ENCODE peak calls at places on chromosomes 2 and 18, in seven cellular contexts. R, Y, G, N, J, D and W are unnamed samples.

GRCh38 chr18:49527631-49528327 is 34.1 kb upstream of the LIPG start:
- DNase-seq in R (no peak), Y (no peak), G (no peak), N (no peak), J (no peak), D (no peak), W (no peak)

GRCh38 chr2:140836826-140837225 is 1294.0 kb downstream of the LRP1B start:
- DNase-seq in R (no peak), Y (no peak), G (no peak), N (no peak), J (no peak), D (no peak), W (no peak)

GRCh38 chr2:45651415-45652089 is at the start of gene PRKCE:
- DNase-seq in R (no peak), Y (peak), G (peak), N (peak), J (peak), D (peak), W (peak)

GRCh38 chr2:237209046-237209375 is 123.3 kb downstream of the COPS8 start:
- DNase-seq in R (no peak), Y (no peak), G (no peak), N (no peak), J (no peak), D (no peak), W (no peak)

GRCh38 chr2:118697771-118698170 is 149.7 kb downstream of the EN1 start:
- DNase-seq in R (no peak), Y (no peak), G (no peak), N (no peak), J (no peak), D (no peak), W (no peak)

GRCh38 chr18:50559750-50560680 is at the start of gene MAPK4:
- DNase-seq in R (peak), Y (peak), G (no peak), N (peak), J (peak), D (no peak), W (peak)

GRCh38 chr2:101375653-101376052 is 11.7 kb downstream of the CREG2 start:
- DNase-seq in R (no peak), Y (no peak), G (no peak), N (no peak), J (no peak), D (no peak), W (no peak)

GRCh38 chr18:71485578-71485977 is 1058.6 kb downstream of the CBLN2 start:
- DNase-seq in R (no peak), Y (no peak), G (no peak), N (no peak), J (no peak), D (no peak), W (no peak)

GRCh38 chr2:189685540-189686229 is 11.2 kb downstream of the ANKAR start:
- DNase-seq in R (no peak), Y (peak), G (no peak), N (no peak), J (no peak), D (peak), W (no peak)

GRCh38 chr18:28176933-28177827 is at the start of gene CDH2:
- DNase-seq in R (peak), Y (peak), G (no peak), N (peak), J (no peak), D (no peak), W (peak)

GRCh38 chr2:88654714-88655113 is 27.4 kb upstream of the EIF2AK3 start:
- DNase-seq in R (no peak), Y (no peak), G (no peak), N (no peak), J (no peak), D (no peak), W (no peak)

GRCh38 chr2:98913916-98914712 is 21.9 kb downstream of the CRACDL start:
- DNase-seq in R (no peak), Y (no peak), G (no peak), N (no peak), J (no peak), D (no peak), W (no peak)

GRCh38 chr18:2448565-2449151 is 122.6 kb downstream of the METTL4 start:
- DNase-seq in R (no peak), Y (no peak), G (no peak), N (no peak), J (no peak), D (no peak), W (no peak)

GRCh38 chr2:128306081-128306930 is 12.4 kb downstream of the HS6ST1 start:
- DNase-seq in R (no peak), Y (peak), G (no peak), N (peak), J (no peak), D (no peak), W (no peak)

GRCh38 chr2:238615187-238615586 is 188.5 kb downstream of the ASB1 start:
- DNase-seq in R (no peak), Y (no peak), G (no peak), N (no peak), J (no peak), D (no peak), W (no peak)

GRCh38 chr2:1278861-1279260 is 134.4 kb upstream of the TPO start:
- DNase-seq in R (no peak), Y (no peak), G (no peak), N (no peak), J (no peak), D (no peak), W (no peak)

GRCh38 chr2:186544255-186544675 is 45.6 kb upstream of the ITGAV start:
- DNase-seq in R (no peak), Y (peak), G (no peak), N (no peak), J (no peak), D (no peak), W (no peak)

GRCh38 chr18:9613550-9614400 is 584 bp downstream of the PPP4R1 start:
- DNase-seq in R (no peak), Y (peak), G (peak), N (peak), J (peak), D (peak), W (peak)

GRCh38 chr2:69375494-69376353 is 11.3 kb downstream of the GFPT1 start:
- DNase-seq in R (no peak), Y (peak), G (no peak), N (no peak), J (no peak), D (peak), W (peak)

GRCh38 chr18:50307738-50308470 is 20.4 kb upstream of the CXXC1 start:
- DNase-seq in R (peak), Y (peak), G (peak), N (peak), J (peak), D (peak), W (peak)

GRCh38 chr2:239814917-239815637 is 210.1 kb downstream of the NDUFA10 start:
- DNase-seq in R (no peak), Y (peak), G (no peak), N (no peak), J (no peak), D (no peak), W (no peak)

GRCh38 chr2:182911813-182912517 is 45.5 kb upstream of the FRZB start:
- DNase-seq in R (no peak), Y (no peak), G (no peak), N (no peak), J (no peak), D (no peak), W (no peak)

GRCh38 chr2:102708847-102709559 is 52.8 kb upstream of the TMEM182 start:
- DNase-seq in R (no peak), Y (peak), G (no peak), N (no peak), J (no peak), D (no peak), W (peak)

GRCh38 chr2:120596191-120596781 is 139.4 kb upstream of the GLI2 start:
- DNase-seq in R (no peak), Y (peak), G (no peak), N (peak), J (no peak), D (no peak), W (no peak)

GRCh38 chr2:128941676-128942075 is 623.0 kb upstream of the HS6ST1 start:
- DNase-seq in R (no peak), Y (no peak), G (no peak), N (no peak), J (no peak), D (no peak), W (no peak)

GRCh38 chr2:127094509-127095366 is 12.2 kb downstream of the BIN1 start:
- DNase-seq in R (no peak), Y (peak), G (no peak), N (peak), J (no peak), D (no peak), W (peak)

GRCh38 chr2:64522843-64523428 is 1.2 kb upstream of the AFTPH start:
- DNase-seq in R (peak), Y (peak), G (peak), N (peak), J (peak), D (peak), W (peak)

GRCh38 chr18:32271649-32272324 is 81.9 kb downstream of the MEP1B start:
- DNase-seq in R (no peak), Y (peak), G (no peak), N (no peak), J (no peak), D (peak), W (peak)

GRCh38 chr18:79795446-79795845 is 2.3 kb upstream of the KCNG2 start:
- DNase-seq in R (no peak), Y (no peak), G (no peak), N (no peak), J (no peak), D (no peak), W (no peak)

GRCh38 chr2:238287702-238288649 is at the start of gene PER2:
- DNase-seq in R (no peak), Y (peak), G (peak), N (peak), J (peak), D (peak), W (peak)

GRCh38 chr2:240960963-240961876 is 37.2 kb upstream of the SNED1 start:
- DNase-seq in R (no peak), Y (no peak), G (no peak), N (peak), J (no peak), D (no peak), W (no peak)